ENCODE peak calls at places on chromosomes 13 and 19, in seven cellular contexts. P, S, D, O, Q, M and N are unnamed samples.
A peak's percentile ranks its signal among the peaks of the same experiment; 100 is the strongest.

GRCh38 chr19:28601723-28602440 is 611.1 kb downstream of the UQCRFS1 start:
- DNase-seq in P (no peak), S (no peak), D (no peak), O (no peak), Q (no peak), M (no peak), N (no peak)

GRCh38 chr13:21738636-21739035 is 67.8 kb downstream of the FGF9 start:
- DNase-seq in P (no peak), S (no peak), D (no peak), O (no peak), Q (no peak), M (no peak), N (no peak)

GRCh38 chr13:113182046-113182445 is 23.6 kb downstream of the PROZ start:
- DNase-seq in P (no peak), S (no peak), D (no peak), O (no peak), Q (peak; percentile 64), M (no peak), N (no peak)

GRCh38 chr13:46146898-46147297 is 35.1 kb downstream of the LCP1 start:
- DNase-seq in P (peak; percentile 43), S (peak; percentile 48), D (no peak), O (no peak), Q (no peak), M (no peak), N (peak; percentile 19)

GRCh38 chr13:110463876-110464510 is 97.5 kb downstream of the RAB20 start:
- DNase-seq in P (no peak), S (no peak), D (no peak), O (no peak), Q (peak; percentile 24), M (no peak), N (no peak)

GRCh38 chr13:99057310-99057975 is 79.6 kb upstream of the DOCK9 start:
- DNase-seq in P (peak; percentile 67), S (peak; percentile 86), D (no peak), O (no peak), Q (no peak), M (no peak), N (peak; percentile 74)

GRCh38 chr19:3161453-3161852 is 17.1 kb upstream of the S1PR4 start:
- DNase-seq in P (peak; percentile 34), S (peak; percentile 67), D (no peak), O (no peak), Q (no peak), M (no peak), N (peak; percentile 50)

GRCh38 chr13:93230466-93230865 is 3.9 kb downstream of the GPC6 start:
- DNase-seq in P (peak; percentile 90), S (peak; percentile 79), D (no peak), O (no peak), Q (peak; percentile 94), M (no peak), N (peak; percentile 68)

GRCh38 chr19:55069137-55069858 is 6.3 kb upstream of the RDH13 start:
- DNase-seq in P (peak; percentile 28), S (peak; percentile 93), D (no peak), O (no peak), Q (peak; percentile 13), M (no peak), N (peak; percentile 57)
- H3K4me3 ChIP-seq in P (peak overlapping the region; percentile 28), S (peak overlapping the region; percentile 52), D (no peak overlapping the region), O (no peak overlapping the region), Q (no peak overlapping the region), M (peak overlapping the region; percentile 35), N (no peak overlapping the region)

GRCh38 chr19:7986321-7987083 is 18.9 kb downstream of the ELAVL1 start:
- DNase-seq in P (peak; percentile 37), S (peak; percentile 73), D (peak; percentile 58), O (no peak), Q (peak; percentile 75), M (no peak), N (peak; percentile 55)

GRCh38 chr19:7987084-7987768 is 18.2 kb downstream of the ELAVL1 start:
- DNase-seq in P (no peak), S (no peak), D (no peak), O (no peak), Q (peak; percentile 10), M (no peak), N (peak; percentile 23)

GRCh38 chr19:7989071-7989575 is 16.3 kb downstream of the ELAVL1 start:
- DNase-seq in P (peak; percentile 46), S (peak; percentile 52), D (no peak), O (no peak), Q (peak; percentile 69), M (no peak), N (no peak)

GRCh38 chr19:7985481-7985911 is 19.9 kb downstream of the ELAVL1 start:
- DNase-seq in P (no peak), S (no peak), D (no peak), O (no peak), Q (no peak), M (no peak), N (no peak)

GRCh38 chr19:7988307-7988706 is 17.1 kb downstream of the ELAVL1 start:
- DNase-seq in P (no peak), S (peak; percentile 61), D (no peak), O (no peak), Q (no peak), M (no peak), N (peak; percentile 9)
- TF ChIP-seq CTCF in P (no peak), S (no peak), D (no peak), O (no peak), Q (no peak), M (no peak), N (no peak)

DNA sequence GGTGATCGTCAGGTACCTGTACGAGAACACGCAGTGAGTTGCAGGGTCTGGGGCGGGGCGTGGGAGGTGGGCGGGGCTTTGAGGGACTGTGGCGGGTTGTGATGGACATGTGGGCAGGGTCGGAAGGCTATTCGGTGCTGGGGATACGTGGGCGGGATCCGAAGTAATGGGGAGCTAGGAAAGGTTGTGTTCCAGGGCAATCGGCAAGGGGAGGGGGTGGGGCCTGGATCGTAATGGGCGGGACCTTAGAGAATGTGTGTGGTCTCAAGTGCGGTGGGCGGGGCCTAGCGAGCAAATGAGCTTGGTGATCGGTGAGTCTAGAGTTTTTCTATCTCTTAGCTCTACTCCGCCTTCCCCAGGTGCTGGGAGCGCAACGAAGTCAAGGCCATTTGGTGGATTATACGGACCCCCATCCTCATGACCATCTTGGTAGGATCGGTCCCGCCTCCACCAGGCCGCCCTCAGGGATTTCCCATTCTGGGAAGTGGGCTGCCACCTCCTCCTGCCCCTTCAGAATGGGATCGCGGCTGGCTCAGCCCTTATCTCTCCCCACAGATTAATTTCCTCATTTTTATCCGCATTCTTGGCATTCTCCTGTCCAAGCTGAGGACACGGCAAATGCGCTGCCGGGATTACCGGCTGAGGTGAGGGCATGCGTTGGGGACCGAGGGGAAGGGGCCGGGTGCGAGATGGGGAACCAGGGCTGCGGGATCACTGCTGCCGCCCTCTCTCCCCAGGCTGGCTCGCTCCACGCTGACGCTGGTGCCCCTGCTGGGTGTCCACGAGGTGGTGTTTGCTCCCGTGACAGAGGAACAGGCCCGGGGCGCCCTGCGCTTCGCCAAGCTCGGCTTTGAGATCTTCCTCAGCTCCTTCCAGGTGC is 9.6 kb downstream of the GIPR start:
- DNase-seq in P (peak; percentile 57), S (peak; percentile 99), D (no peak), O (peak; percentile 78), Q (peak; percentile 69), M (peak; percentile 77), N (peak; percentile 72)
- H3K4me3 ChIP-seq in P (peak overlapping the region; percentile 25), S (peak overlapping the region; percentile 44), D (peak overlapping the region; percentile 19), O (no peak overlapping the region), Q (peak overlapping the region; percentile 10), M (peak overlapping the region; percentile 31), N (peak overlapping the region; percentile 25)

GRCh38 chr19:5309438-5310204 is 31.0 kb downstream of the PTPRS start:
- DNase-seq in P (peak; percentile 21), S (no peak), D (no peak), O (no peak), Q (no peak), M (no peak), N (no peak)
- TF ChIP-seq CTCF in P (peak; percentile 31), S (no peak), D (no peak), O (no peak), Q (no peak), M (no peak), N (no peak)